ENCODE peak calls at places on chromosomes 5 and 9, in five cellular contexts. V is fibroblast of pulmonary artery, R is AG09309, X is foreskin fibroblast, Z is DND-41. M is an unnamed sample.

GRCh38 chr5:126369995-126370731 is 53.0 kb upstream of the GRAMD2B start:
- DNase-seq in V (peak), R (no peak), X (peak), Z (no peak), M (no peak)

GRCh38 chr9:124285903-124286291 is 28.1 kb downstream of the NEK6 start:
- DNase-seq in V (peak), R (peak), X (peak), Z (no peak), M (peak)

GRCh38 chr5:81517462-81517861 is 123.5 kb upstream of the ACOT12 start:
- DNase-seq in V (peak), R (no peak), X (peak), Z (no peak), M (no peak)

GRCh38 chr5:83407931-83408330 is 63.6 kb upstream of the VCAN start:
- DNase-seq in V (no peak), R (no peak), X (no peak), Z (no peak), M (no peak)

GRCh38 chr5:123512631-123513461 is 869 bp downstream of the CSNK1G3 start:
- DNase-seq in V (peak), R (no peak), X (peak), Z (no peak), M (peak)

GRCh38 chr9:98378206-98379193 is 123.1 kb upstream of the TBC1D2 start:
- DNase-seq in V (peak), R (no peak), X (no peak), Z (no peak), M (no peak)

GRCh38 chr9:114287001-114287762 is 35.7 kb upstream of the ORM1 start:
- DNase-seq in V (no peak), R (no peak), X (no peak), Z (no peak), M (peak)

GRCh38 chr9:131287366-131287765 is 2.2 kb upstream of the PLPP7 start:
- DNase-seq in V (no peak), R (no peak), X (no peak), Z (no peak), M (no peak)

GRCh38 chr5:158776681-158777080 is 323.0 kb downstream of the EBF1 start:
- DNase-seq in V (no peak), R (no peak), X (no peak), Z (no peak), M (no peak)

GRCh38 chr5:40399349-40399748 is 280.4 kb upstream of the PTGER4 start:
- DNase-seq in V (no peak), R (no peak), X (peak), Z (no peak), M (no peak)

GRCh38 chr5:80474929-80475328 is 13.0 kb upstream of the FAM151B start:
- DNase-seq in V (no peak), R (no peak), X (no peak), Z (no peak), M (no peak)

GRCh38 chr5:14167211-14167845 is 24.2 kb downstream of the TRIO start:
- DNase-seq in V (peak), R (no peak), X (peak), Z (no peak), M (no peak)

GRCh38 chr5:123125953-123126352 is 36.9 kb downstream of the PRDM6 start:
- DNase-seq in V (peak), R (peak), X (peak), Z (no peak), M (no peak)

GRCh38 chr9:95580812-95581761 is 64.3 kb upstream of the PTCH1 start:
- DNase-seq in V (no peak), R (no peak), X (no peak), Z (no peak), M (no peak)

GRCh38 chr5:134175874-134176522 is 752 bp downstream of the SKP1 start:
- DNase-seq in V (peak), R (no peak), X (peak), Z (no peak), M (no peak)

GRCh38 chr9:89448381-89448780 is 49.5 kb downstream of the SEMA4D start:
- DNase-seq in V (no peak), R (no peak), X (peak), Z (peak), M (no peak)

GRCh38 chr5:22621084-22621483 is 232.1 kb downstream of the CDH12 start:
- DNase-seq in V (no peak), R (no peak), X (no peak), Z (no peak), M (no peak)

GRCh38 chr5:100777680-100778281 is 125.3 kb downstream of the ST8SIA4 start:
- DNase-seq in V (peak), R (peak), X (peak), Z (peak), M (no peak)

GRCh38 chr5:60945760-60946253 is 802 bp downstream of the NDUFAF2 start:
- DNase-seq in V (peak), R (no peak), X (peak), Z (peak), M (peak)

GRCh38 chr9:105187781-105188180 is 56.7 kb upstream of the SLC44A1 start:
- DNase-seq in V (peak), R (peak), X (peak), Z (no peak), M (no peak)

GRCh38 chr9:129023036-129023907 is 4.9 kb downstream of the SH3GLB2 start:
- DNase-seq in V (peak), R (peak), X (peak), Z (no peak), M (no peak)

GRCh38 chr5:176652136-176652535 is 4.9 kb downstream of the TSPAN17 start:
- DNase-seq in V (no peak), R (no peak), X (no peak), Z (no peak), M (no peak)

GRCh38 chr5:149561848-149562247 is 10.6 kb upstream of the CSNK1A1 start:
- DNase-seq in V (peak), R (peak), X (peak), Z (no peak), M (no peak)

GRCh38 chr5:61327761-61328753 is 4.0 kb upstream of the ZSWIM6 start:
- DNase-seq in V (peak), R (no peak), X (peak), Z (no peak), M (no peak)

GRCh38 chr9:78566521-78566920 is 269.6 kb downstream of the PSAT1 start:
- DNase-seq in V (no peak), R (no peak), X (peak), Z (no peak), M (no peak)

GRCh38 chr5:157342822-157343402 is 77.0 kb downstream of the CYFIP2 start:
- DNase-seq in V (peak), R (no peak), X (peak), Z (peak), M (no peak)

GRCh38 chr5:108765647-108766046 is 17.9 kb downstream of the FER start:
- DNase-seq in V (no peak), R (no peak), X (no peak), Z (no peak), M (no peak)

GRCh38 chr5:163305655-163306054 is 131.7 kb upstream of the CCNG1 start:
- DNase-seq in V (no peak), R (no peak), X (no peak), Z (no peak), M (no peak)

GRCh38 chr9:69937830-69938535 is 105.7 kb upstream of the MAMDC2 start:
- DNase-seq in V (no peak), R (no peak), X (no peak), Z (no peak), M (no peak)

GRCh38 chr5:150639751-150640150 is 709 bp upstream of the SYNPO start:
- DNase-seq in V (no peak), R (no peak), X (no peak), Z (no peak), M (no peak)

GRCh38 chr5:41968153-41968723 is 43.2 kb downstream of the FBXO4 start:
- DNase-seq in V (no peak), R (no peak), X (no peak), Z (no peak), M (no peak)

GRCh38 chr9:38680827-38681226 is 39.1 kb downstream of the FAM240B start:
- DNase-seq in V (no peak), R (no peak), X (peak), Z (no peak), M (no peak)

GRCh38 chr5:124876564-124876963 is 130.1 kb upstream of the ZNF608 start:
- DNase-seq in V (no peak), R (no peak), X (peak), Z (no peak), M (no peak)
- TF ChIP-seq CTCF in V (no peak), R (no peak), X (no peak), Z (no peak), M (no peak)

GRCh38 chr5:4229414-4229813 is 633.8 kb downstream of the IRX1 start:
- DNase-seq in V (no peak), R (no peak), X (no peak), Z (no peak), M (no peak)
- TF ChIP-seq CTCF in V (no peak), R (no peak), X (no peak), Z (no peak), M (no peak)

GRCh38 chr9:94207781-94208180 is 51.3 kb upstream of the ZNF169 start:
- DNase-seq in V (no peak), R (no peak), X (no peak), Z (no peak), M (no peak)

GRCh38 chr9:94213513-94214124 is 45.5 kb upstream of the ZNF169 start:
- DNase-seq in V (peak), R (peak), X (peak), Z (peak), M (peak)

GRCh38 chr9:94210616-94211603 is 48.2 kb upstream of the ZNF169 start:
- DNase-seq in V (no peak), R (no peak), X (no peak), Z (no peak), M (no peak)

GRCh38 chr9:94212531-94212930 is 46.6 kb upstream of the ZNF169 start:
- DNase-seq in V (no peak), R (no peak), X (no peak), Z (no peak), M (no peak)

GRCh38 chr9:94212091-94212490 is 47.0 kb upstream of the ZNF169 start:
- DNase-seq in V (peak), R (no peak), X (no peak), Z (no peak), M (no peak)
- TF ChIP-seq CTCF in V (no peak), R (no peak), X (no peak), Z (no peak), M (no peak)

DNA sequence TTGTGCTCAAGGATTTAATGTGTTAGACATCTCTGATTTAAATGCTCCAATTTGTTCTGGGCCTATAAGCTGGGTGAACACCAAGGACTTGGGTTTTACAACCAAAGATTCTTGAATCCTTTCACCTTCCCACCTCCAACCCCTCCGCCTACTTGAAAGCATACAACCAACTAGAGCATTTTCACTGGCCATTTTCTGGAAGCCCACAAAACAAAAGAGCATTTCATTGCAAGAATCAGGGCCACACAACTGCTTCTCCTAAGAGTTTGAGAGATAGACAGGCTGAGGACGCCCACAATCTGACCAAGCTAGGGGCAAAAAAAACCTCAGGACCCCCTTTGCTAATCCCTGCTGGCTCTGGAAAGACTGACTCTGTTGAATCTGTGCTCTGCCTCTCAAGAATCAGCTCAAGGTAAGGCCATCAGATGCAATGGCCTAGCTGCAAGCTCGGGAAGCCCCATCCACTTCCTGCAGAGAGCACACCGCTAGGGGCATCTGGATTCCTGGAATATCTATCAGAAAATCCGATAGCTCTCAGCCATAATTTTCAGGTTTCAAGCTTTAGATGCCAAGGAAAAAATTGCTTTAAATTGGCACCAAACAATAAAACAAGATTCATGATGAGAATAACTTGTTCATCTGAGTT is 57.7 kb downstream of the RETREG1 start:
- DNase-seq in V (no peak), R (no peak), X (no peak), Z (no peak), M (no peak)
- TF ChIP-seq CTCF in V (no peak), R (no peak), X (no peak), Z (no peak), M (no peak)

GRCh38 chr9:36136277-36136893 is at the start of gene GLIPR2:
- DNase-seq in V (peak), R (no peak), X (peak), Z (peak), M (no peak)
- TF ChIP-seq CTCF in V (no peak), R (no peak), X (peak), Z (peak), M (peak)

DNA sequence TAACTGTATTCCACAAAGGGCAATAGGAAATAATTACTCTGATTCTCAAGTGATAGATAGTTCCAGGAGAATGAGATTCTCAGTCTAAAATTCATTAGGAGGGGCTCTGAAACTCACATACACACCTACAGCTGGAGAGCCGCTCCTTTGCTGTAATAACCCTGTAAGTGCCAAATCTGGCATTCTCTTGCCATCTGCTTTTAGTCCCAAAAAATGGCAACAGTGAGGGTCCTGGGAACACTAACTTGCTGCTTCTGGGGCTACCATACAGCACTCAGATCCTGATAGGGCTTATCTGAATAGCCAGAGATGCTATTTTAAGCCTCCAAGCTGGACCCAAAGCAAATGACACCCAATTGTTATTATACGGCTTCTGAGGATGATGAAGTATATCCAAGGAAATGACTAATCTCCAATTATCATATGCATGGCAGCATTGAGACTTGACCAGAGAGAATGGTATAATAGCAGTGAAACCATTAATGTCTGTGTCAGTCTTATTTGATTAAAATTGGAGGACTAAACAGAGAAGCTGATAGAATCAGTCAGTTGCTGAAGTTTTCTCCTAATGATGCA is 200.6 kb downstream of the EFNA5 start:
- DNase-seq in V (no peak), R (no peak), X (peak), Z (no peak), M (no peak)
- TF ChIP-seq CTCF in V (no peak), R (no peak), X (no peak), Z (no peak), M (no peak)

GRCh38 chr5:94890907-94891306 is 272.4 kb downstream of the SLF1 start:
- DNase-seq in V (no peak), R (no peak), X (no peak), Z (no peak), M (no peak)

GRCh38 chr5:94891565-94892362 is 273.3 kb downstream of the SLF1 start:
- DNase-seq in V (no peak), R (no peak), X (no peak), Z (no peak), M (no peak)

GRCh38 chr5:94888674-94889073 is 270.2 kb downstream of the SLF1 start:
- DNase-seq in V (no peak), R (no peak), X (no peak), Z (no peak), M (no peak)

DNA sequence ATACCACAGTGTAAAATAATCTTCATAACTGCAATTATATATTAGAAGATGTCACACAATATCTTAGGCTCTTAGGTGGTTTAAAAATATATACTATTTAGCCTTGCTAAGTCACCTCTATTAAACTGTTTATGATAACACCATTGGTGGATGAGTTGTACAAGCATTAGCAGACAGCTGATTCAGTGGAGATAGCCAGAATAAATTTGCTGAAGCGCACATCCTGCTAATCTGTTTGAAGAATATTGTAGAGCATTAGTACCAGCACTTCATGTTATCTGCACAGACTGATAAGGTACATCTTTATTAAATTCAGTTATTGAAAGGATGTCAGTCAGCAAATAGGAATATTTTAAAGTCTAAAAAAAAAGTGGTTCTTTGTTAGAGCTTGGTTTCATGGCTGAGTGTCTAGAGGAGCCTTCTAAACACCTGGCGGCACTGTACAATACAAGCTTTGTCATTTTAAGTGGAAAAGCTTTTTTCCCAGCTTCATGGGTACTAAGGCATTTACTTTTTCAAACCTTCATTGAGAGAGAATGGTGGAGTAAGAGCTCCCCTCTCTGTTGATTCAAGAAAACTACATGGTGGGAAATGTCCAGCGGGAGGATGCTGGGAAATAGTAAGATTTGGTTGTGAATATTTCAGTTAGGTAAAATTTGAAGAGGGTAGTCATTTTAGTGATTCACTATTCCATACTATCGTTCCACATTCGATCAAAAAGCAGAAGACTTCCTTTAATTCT is 275.1 kb downstream of the SLF1 start:
- DNase-seq in V (peak), R (no peak), X (peak), Z (no peak), M (no peak)
- TF ChIP-seq CTCF in V (peak), R (peak), X (peak), Z (peak), M (no peak)

DNA sequence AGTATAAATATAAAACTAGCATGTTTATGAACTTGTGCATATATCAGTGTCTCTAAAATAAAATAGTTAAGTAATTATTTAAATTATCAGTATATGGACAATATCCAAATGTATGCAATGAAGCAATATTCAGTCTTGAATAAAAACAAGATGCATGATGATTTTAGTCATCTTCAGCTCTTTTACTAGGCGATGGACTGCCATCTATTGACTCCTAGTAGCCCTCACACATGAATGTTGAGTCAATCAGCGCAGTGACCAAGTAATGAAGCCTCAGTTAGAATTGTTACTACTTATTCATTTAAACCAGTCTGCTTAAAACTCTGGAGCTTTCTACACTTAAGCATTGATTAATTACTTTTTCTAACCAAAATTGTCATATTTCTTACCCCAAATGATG is 92.9 kb upstream of the GRHPR start:
- DNase-seq in V (peak), R (no peak), X (peak), Z (no peak), M (no peak)
- TF ChIP-seq CTCF in V (peak), R (peak), X (peak), Z (peak), M (no peak)